ENCODE peak calls at places on chromosomes 4 and X, in eight cellular contexts. One of them, this sample, is unnamed.

GRCh38 chr4:32133141-32133540 is 1413.0 kb downstream of the PCDH7 start:
- DNase-seq in esophagus muscularis mucosa: no peak
- DNase-seq in heart right ventricle: no peak
- DNase-seq in heart left ventricle: no peak
- DNase-seq in suprapubic skin: no peak
- DNase-seq in lung: no peak
- DNase-seq in IMR-90: no peak
- DNase-seq in body of pancreas: no peak
- DNase-seq in this sample: no peak

GRCh38 chr4:47278631-47279030 is 184.9 kb downstream of the COMMD8 start:
- DNase-seq in heart right ventricle: no peak
- DNase-seq in heart left ventricle: no peak
- DNase-seq in lung: no peak
- DNase-seq in esophagus muscularis mucosa: no peak
- DNase-seq in IMR-90: no peak
- DNase-seq in suprapubic skin: no peak
- DNase-seq in body of pancreas: no peak
- DNase-seq in this sample: no peak

GRCh38 chr4:41406051-41406516 is 131.9 kb upstream of the LIMCH1 start:
- DNase-seq in body of pancreas: no peak
- DNase-seq in heart left ventricle: no peak
- DNase-seq in lung: no peak
- DNase-seq in esophagus muscularis mucosa: no peak
- DNase-seq in suprapubic skin: no peak
- DNase-seq in heart right ventricle: no peak
- DNase-seq in IMR-90: no peak
- DNase-seq in this sample: no peak

GRCh38 chrX:13059676-13060499 is 15.5 kb upstream of the FAM9C start:
- DNase-seq in suprapubic skin: no peak
- DNase-seq in IMR-90: peak; percentile 73
- DNase-seq in body of pancreas: no peak
- DNase-seq in esophagus muscularis mucosa: no peak
- DNase-seq in heart left ventricle: no peak
- DNase-seq in lung: no peak
- DNase-seq in heart right ventricle: no peak
- DNase-seq in this sample: peak; percentile 58

GRCh38 chr4:165994706-165995105 is 121.7 kb downstream of the TLL1 start:
- DNase-seq in suprapubic skin: no peak
- DNase-seq in esophagus muscularis mucosa: no peak
- DNase-seq in lung: no peak
- DNase-seq in heart right ventricle: no peak
- DNase-seq in body of pancreas: no peak
- DNase-seq in heart left ventricle: no peak
- DNase-seq in IMR-90: no peak
- DNase-seq in this sample: no peak

GRCh38 chrX:77087529-77088169 is 359.5 kb upstream of the FGF16 start:
- DNase-seq in body of pancreas: peak; percentile 57
- DNase-seq in suprapubic skin: no peak
- DNase-seq in heart left ventricle: peak; percentile 49
- DNase-seq in lung: peak; percentile 58
- DNase-seq in esophagus muscularis mucosa: no peak
- DNase-seq in heart right ventricle: no peak
- DNase-seq in IMR-90: peak; percentile 10
- DNase-seq in this sample: no peak

GRCh38 chrX:716136-716535 is 85.5 kb downstream of the SHOX start:
- DNase-seq in esophagus muscularis mucosa: no peak
- DNase-seq in suprapubic skin: no peak
- DNase-seq in IMR-90: no peak
- DNase-seq in heart right ventricle: no peak
- DNase-seq in body of pancreas: no peak
- DNase-seq in lung: no peak
- DNase-seq in heart left ventricle: no peak
- DNase-seq in this sample: no peak

GRCh38 chr4:3786196-3786869 is 20.1 kb downstream of the ADRA2C start:
- DNase-seq in heart left ventricle: no peak
- DNase-seq in body of pancreas: peak; percentile 83
- DNase-seq in IMR-90: no peak
- DNase-seq in suprapubic skin: no peak
- DNase-seq in heart right ventricle: no peak
- DNase-seq in esophagus muscularis mucosa: no peak
- DNase-seq in lung: no peak
- DNase-seq in this sample: no peak

GRCh38 chr4:188032583-188032982 is 37.0 kb downstream of the ZFP42 start:
- DNase-seq in esophagus muscularis mucosa: no peak
- DNase-seq in body of pancreas: no peak
- DNase-seq in suprapubic skin: no peak
- DNase-seq in lung: no peak
- DNase-seq in IMR-90: no peak
- DNase-seq in heart right ventricle: no peak
- DNase-seq in heart left ventricle: no peak
- DNase-seq in this sample: no peak

GRCh38 chr4:16843831-16844508 is 54.5 kb downstream of the LDB2 start:
- DNase-seq in IMR-90: peak; percentile 95
- DNase-seq in lung: no peak
- DNase-seq in heart right ventricle: no peak
- DNase-seq in esophagus muscularis mucosa: no peak
- DNase-seq in suprapubic skin: no peak
- DNase-seq in heart left ventricle: no peak
- DNase-seq in body of pancreas: no peak
- DNase-seq in this sample: no peak

GRCh38 chrX:40158036-40158706 is 60.4 kb upstream of the BCOR start:
- DNase-seq in IMR-90: peak; percentile 17
- DNase-seq in esophagus muscularis mucosa: no peak
- DNase-seq in heart left ventricle: no peak
- DNase-seq in suprapubic skin: peak; percentile 66
- DNase-seq in lung: no peak
- DNase-seq in body of pancreas: no peak
- DNase-seq in heart right ventricle: no peak
- DNase-seq in this sample: no peak

GRCh38 chr4:109067509-109068205 is 234.8 kb downstream of the COL25A1 start:
- DNase-seq in esophagus muscularis mucosa: no peak
- DNase-seq in lung: no peak
- DNase-seq in suprapubic skin: peak; percentile 78
- DNase-seq in heart left ventricle: no peak
- DNase-seq in body of pancreas: peak; percentile 59
- DNase-seq in IMR-90: peak; percentile 68
- DNase-seq in heart right ventricle: peak; percentile 20
- DNase-seq in this sample: no peak

DNA sequence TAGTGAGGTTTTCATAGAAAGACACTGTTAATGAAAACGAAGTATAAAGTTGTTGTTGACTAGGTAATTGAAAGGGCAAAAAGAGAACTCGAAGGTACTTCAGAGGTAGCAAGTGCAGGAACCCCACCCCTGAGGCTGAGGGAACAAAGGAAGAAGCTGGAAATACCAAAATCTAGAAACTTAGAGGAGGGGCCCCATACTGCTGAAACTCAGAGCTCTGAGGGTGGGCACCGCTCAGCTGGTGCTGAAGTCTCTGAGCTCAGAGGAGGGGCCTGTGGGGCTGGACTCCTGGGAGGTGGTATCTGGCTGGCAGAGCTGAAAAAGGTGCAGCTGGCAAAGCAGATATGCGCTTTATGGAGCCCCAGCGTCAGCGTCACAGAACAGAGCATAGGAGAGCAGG is 152.1 kb upstream of the RPS6KA3 start:
- DNase-seq in heart left ventricle: no peak
- DNase-seq in suprapubic skin: no peak
- DNase-seq in body of pancreas: peak; percentile 35
- DNase-seq in esophagus muscularis mucosa: no peak
- DNase-seq in lung: no peak
- DNase-seq in IMR-90: no peak
- DNase-seq in heart right ventricle: no peak
- DNase-seq in this sample: no peak
- H3K9me3 ChIP-seq in heart left ventricle: no peaks in the 10 kb centered on the region
- H3K9me3 ChIP-seq in suprapubic skin: no peaks in the 10 kb centered on the region
- H3K9me3 ChIP-seq in body of pancreas: no peaks in the 10 kb centered on the region
- H3K9me3 ChIP-seq in esophagus muscularis mucosa: no peaks in the 10 kb centered on the region
- H3K9me3 ChIP-seq in lung: no peaks in the 10 kb centered on the region
- H3K9me3 ChIP-seq in IMR-90: no peaks in the 10 kb centered on the region
- H3K9me3 ChIP-seq in heart right ventricle: no peaks in the 10 kb centered on the region
- H3K9me3 ChIP-seq in this sample: no peaks in the 10 kb centered on the region

GRCh38 chrX:153351981-153352380 is 18.0 kb downstream of the ZNF275 start:
- DNase-seq in esophagus muscularis mucosa: no peak
- DNase-seq in heart left ventricle: no peak
- DNase-seq in heart right ventricle: no peak
- DNase-seq in IMR-90: no peak
- DNase-seq in lung: no peak
- DNase-seq in body of pancreas: no peak
- DNase-seq in suprapubic skin: no peak
- DNase-seq in this sample: no peak
- H3K9me3 ChIP-seq in esophagus muscularis mucosa: no peaks in the 10 kb centered on the region
- H3K9me3 ChIP-seq in heart left ventricle: no peaks in the 10 kb centered on the region
- H3K9me3 ChIP-seq in heart right ventricle: no peaks in the 10 kb centered on the region
- H3K9me3 ChIP-seq in IMR-90: peaks cover 9% of the 10 kb centered on the region
- H3K9me3 ChIP-seq in lung: peaks cover 20% of the 10 kb centered on the region
- H3K9me3 ChIP-seq in body of pancreas: no peaks in the 10 kb centered on the region
- H3K9me3 ChIP-seq in suprapubic skin: no peaks in the 10 kb centered on the region
- H3K9me3 ChIP-seq in this sample: no peaks in the 10 kb centered on the region

DNA sequence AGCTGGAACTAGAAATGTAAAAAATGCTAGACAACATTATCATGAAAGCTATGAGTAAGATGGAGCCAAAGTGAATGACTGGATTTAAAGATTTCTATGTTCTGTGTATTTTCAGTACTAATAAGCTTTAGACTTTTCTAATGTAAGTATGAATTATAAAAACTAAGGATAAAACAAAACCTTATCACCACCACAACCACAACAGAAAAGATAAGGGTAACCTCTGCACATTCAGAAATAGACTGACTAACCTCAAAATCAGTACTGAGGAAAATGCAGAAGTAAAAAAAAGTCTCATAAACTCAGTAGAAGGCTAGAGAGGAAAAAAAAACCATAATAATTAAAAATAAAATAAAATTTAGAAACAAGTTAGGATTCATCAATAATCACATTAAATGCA is 14.9 kb upstream of the UBE2NL start:
- DNase-seq in heart left ventricle: no peak
- DNase-seq in esophagus muscularis mucosa: no peak
- DNase-seq in suprapubic skin: no peak
- DNase-seq in IMR-90: no peak
- DNase-seq in heart right ventricle: no peak
- DNase-seq in lung: no peak
- DNase-seq in body of pancreas: no peak
- DNase-seq in this sample: no peak
- H3K9me3 ChIP-seq in heart left ventricle: no peaks in the 10 kb centered on the region
- H3K9me3 ChIP-seq in esophagus muscularis mucosa: no peaks in the 10 kb centered on the region
- H3K9me3 ChIP-seq in suprapubic skin: no peaks in the 10 kb centered on the region
- H3K9me3 ChIP-seq in IMR-90: peaks cover 2% of the 10 kb centered on the region
- H3K9me3 ChIP-seq in heart right ventricle: no peaks in the 10 kb centered on the region
- H3K9me3 ChIP-seq in lung: no peaks in the 10 kb centered on the region
- H3K9me3 ChIP-seq in body of pancreas: no peaks in the 10 kb centered on the region
- H3K9me3 ChIP-seq in this sample: no peaks in the 10 kb centered on the region

DNA sequence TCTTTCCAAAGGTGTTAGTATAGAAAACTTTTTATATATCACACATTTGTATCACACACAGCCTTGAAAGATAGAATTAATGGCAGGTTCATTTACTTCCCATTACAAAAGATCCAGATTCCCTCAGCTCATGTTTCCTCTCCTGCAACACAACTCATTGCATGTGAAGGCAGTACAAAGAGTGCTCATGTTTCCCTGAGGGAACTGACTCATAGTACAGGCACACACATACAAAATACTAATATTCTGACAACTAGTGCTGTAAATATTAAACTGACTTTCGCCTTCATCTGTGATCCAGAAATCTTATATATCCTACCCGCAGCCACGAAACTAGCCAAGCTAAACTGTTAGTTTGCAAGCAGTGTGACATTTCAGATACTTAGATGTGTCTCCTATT is 819.8 kb upstream of the PCDH7 start:
- DNase-seq in heart left ventricle: no peak
- DNase-seq in esophagus muscularis mucosa: no peak
- DNase-seq in body of pancreas: no peak
- DNase-seq in heart right ventricle: no peak
- DNase-seq in lung: no peak
- DNase-seq in suprapubic skin: no peak
- DNase-seq in IMR-90: peak; percentile 6
- DNase-seq in this sample: no peak
- H3K9me3 ChIP-seq in heart left ventricle: no peaks in the 10 kb centered on the region
- H3K9me3 ChIP-seq in esophagus muscularis mucosa: no peaks in the 10 kb centered on the region
- H3K9me3 ChIP-seq in body of pancreas: no peaks in the 10 kb centered on the region
- H3K9me3 ChIP-seq in heart right ventricle: no peaks in the 10 kb centered on the region
- H3K9me3 ChIP-seq in lung: no peaks in the 10 kb centered on the region
- H3K9me3 ChIP-seq in suprapubic skin: no peaks in the 10 kb centered on the region
- H3K9me3 ChIP-seq in IMR-90: peaks cover 2% of the 10 kb centered on the region
- H3K9me3 ChIP-seq in this sample: no peaks in the 10 kb centered on the region

DNA sequence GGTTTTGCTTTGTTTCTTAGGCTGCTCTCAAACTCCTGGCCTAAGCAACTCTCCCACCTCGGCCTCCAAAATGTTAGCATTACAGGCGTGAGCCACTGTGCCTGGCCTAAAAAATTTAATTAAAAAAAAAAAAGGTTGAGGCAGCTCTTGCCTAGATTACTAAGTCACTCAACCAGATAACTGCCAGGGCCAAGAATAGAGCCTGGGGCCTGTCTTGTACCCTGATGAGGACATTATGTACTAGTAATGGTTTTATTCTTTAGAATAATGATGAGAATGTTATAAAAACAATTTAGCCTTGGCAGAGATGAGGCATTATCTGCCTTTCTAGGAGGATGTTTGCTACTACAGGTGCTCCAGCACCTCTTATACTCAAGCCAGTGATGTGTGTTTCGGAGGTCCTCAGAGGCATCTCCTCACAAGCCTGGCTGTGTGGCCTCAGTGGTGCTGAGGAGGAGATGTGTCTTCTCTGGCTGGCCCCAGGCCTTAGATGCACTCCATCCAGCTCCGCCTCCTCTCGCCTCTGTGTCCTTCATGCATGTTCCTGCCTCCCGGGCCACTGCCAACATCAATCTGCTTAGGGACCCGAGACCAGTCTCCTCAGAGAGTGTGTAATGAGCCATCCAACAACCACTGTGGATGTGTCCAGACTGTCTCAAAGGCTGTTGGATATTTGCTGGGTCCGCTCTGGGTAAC is 337.7 kb upstream of the GATB start:
- DNase-seq in esophagus muscularis mucosa: no peak
- DNase-seq in heart right ventricle: no peak
- DNase-seq in lung: no peak
- DNase-seq in body of pancreas: no peak
- DNase-seq in heart left ventricle: no peak
- DNase-seq in IMR-90: no peak
- DNase-seq in suprapubic skin: no peak
- DNase-seq in this sample: no peak
- H3K9me3 ChIP-seq in esophagus muscularis mucosa: no peaks in the 10 kb centered on the region
- H3K9me3 ChIP-seq in heart right ventricle: no peaks in the 10 kb centered on the region
- H3K9me3 ChIP-seq in lung: no peaks in the 10 kb centered on the region
- H3K9me3 ChIP-seq in body of pancreas: no peaks in the 10 kb centered on the region
- H3K9me3 ChIP-seq in heart left ventricle: no peaks in the 10 kb centered on the region
- H3K9me3 ChIP-seq in IMR-90: no peaks in the 10 kb centered on the region
- H3K9me3 ChIP-seq in suprapubic skin: no peaks in the 10 kb centered on the region
- H3K9me3 ChIP-seq in this sample: no peaks in the 10 kb centered on the region

GRCh38 chr4:18722748-18723191 is 701.2 kb upstream of the LCORL start:
- DNase-seq in IMR-90: no peak
- DNase-seq in esophagus muscularis mucosa: no peak
- DNase-seq in heart right ventricle: no peak
- DNase-seq in heart left ventricle: no peak
- DNase-seq in lung: no peak
- DNase-seq in body of pancreas: no peak
- DNase-seq in suprapubic skin: no peak
- DNase-seq in this sample: no peak
- H3K9me3 ChIP-seq in IMR-90: no peaks in the 10 kb centered on the region
- H3K9me3 ChIP-seq in esophagus muscularis mucosa: no peaks in the 10 kb centered on the region
- H3K9me3 ChIP-seq in heart right ventricle: no peaks in the 10 kb centered on the region
- H3K9me3 ChIP-seq in heart left ventricle: peaks cover 9% of the 10 kb centered on the region
- H3K9me3 ChIP-seq in lung: peaks cover 3% of the 10 kb centered on the region
- H3K9me3 ChIP-seq in body of pancreas: no peaks in the 10 kb centered on the region
- H3K9me3 ChIP-seq in suprapubic skin: no peaks in the 10 kb centered on the region
- H3K9me3 ChIP-seq in this sample: no peaks in the 10 kb centered on the region

This sample was measured in Panc1.